ENCODE peak calls at places on chromosomes 16 and 17, in four cellular contexts. O, R, S and B are unnamed samples.
A peak's percentile ranks its signal among the peaks of the same experiment; 100 is the strongest.

GRCh38 chr16:31141489-31142108 is 6.1 kb upstream of the PRSS8 start:
- DNase-seq in O (no peak), R (no peak), S (peak; percentile 54), B (no peak)

GRCh38 chr17:55735784-55736405 is 13.2 kb upstream of the TMEM100 start:
- DNase-seq in R (peak; percentile 30), O (no peak), S (peak; percentile 55), B (peak; percentile 20)

GRCh38 chr17:19371259-19372003 is 6.9 kb upstream of the MAPK7 start:
- DNase-seq in R (no peak), S (no peak), O (no peak), B (no peak)

GRCh38 chr16:1929105-1929504 is 10.9 kb upstream of the HS3ST6 start:
- DNase-seq in S (no peak), R (peak; percentile 78), O (no peak), B (no peak)

GRCh38 chr16:86799367-86799766 is 221.0 kb downstream of the FOXL1 start:
- DNase-seq in S (no peak), O (no peak), R (no peak), B (no peak)

GRCh38 chr17:82193520-82194236 is 19.0 kb downstream of the CCDC57 start:
- DNase-seq in S (no peak), O (no peak), R (no peak), B (peak; percentile 67)

GRCh38 chr16:77250395-77250794 is 51.2 kb downstream of the SYCE1L start:
- DNase-seq in S (no peak), R (no peak), O (no peak), B (no peak)

GRCh38 chr17:48565024-48565558 is 13.1 kb downstream of the HOXB4 start:
- DNase-seq in S (no peak), O (no peak), R (no peak), B (no peak)

GRCh38 chr16:85621698-85622433 is 8.7 kb downstream of the GSE1 start:
- DNase-seq in S (no peak), R (no peak), O (peak; percentile 88), B (peak; percentile 75)

GRCh38 chr16:88083582-88083981 is 132.3 kb downstream of the BANP start:
- DNase-seq in R (no peak), O (no peak), S (no peak), B (no peak)

GRCh38 chr16:21267298-21267697 is 10.8 kb downstream of the CRYM start:
- DNase-seq in R (no peak), S (no peak), O (no peak), B (no peak)

GRCh38 chr17:70169707-70170597 is 620 bp downstream of the KCNJ2 start:
- DNase-seq in R (peak; percentile 4), S (peak; percentile 37), O (no peak), B (no peak)

GRCh38 chr17:61205931-61206330 is 193.7 kb upstream of the TBX2 start:
- DNase-seq in R (no peak), O (no peak), S (no peak), B (no peak)

GRCh38 chr17:55641559-55642160 is 81.0 kb downstream of the TMEM100 start:
- DNase-seq in S (peak; percentile 91), O (peak; percentile 49), R (peak; percentile 20), B (peak; percentile 57)

GRCh38 chr17:78197147-78197830 is 10.1 kb downstream of the AFMID start:
- DNase-seq in S (no peak), O (no peak), R (no peak), B (no peak)

GRCh38 chr16:55955845-55956244 is 80.7 kb upstream of the CES5A start:
- DNase-seq in S (no peak), O (no peak), R (no peak), B (no peak)

GRCh38 chr16:85094176-85094805 is 18.0 kb downstream of the CIBAR2 start:
- DNase-seq in O (no peak), S (no peak), R (no peak), B (no peak)

GRCh38 chr17:75875182-75875939 is 3.0 kb downstream of the TRIM47 start:
- DNase-seq in S (peak; percentile 57), O (peak; percentile 60), R (no peak), B (peak; percentile 59)

GRCh38 chr16:3188925-3189825 is 1.2 kb downstream of the OR1F1 start:
- DNase-seq in R (peak; percentile 52), O (no peak), S (no peak), B (no peak)

GRCh38 chr16:82391690-82392089 is 221.7 kb upstream of the MPHOSPH6 start:
- DNase-seq in S (no peak), O (no peak), R (no peak), B (no peak)

GRCh38 chr16:54265558-54266213 is 20.9 kb downstream of the IRX3 start:
- DNase-seq in R (no peak), O (no peak), S (no peak), B (no peak)

GRCh38 chr17:72222971-72223370 is 102.2 kb downstream of the SOX9 start:
- DNase-seq in R (no peak), O (no peak), S (no peak), B (no peak)

GRCh38 chr16:84700518-84701277 is 898 bp downstream of the USP10 start:
- DNase-seq in R (peak; percentile 13), O (no peak), S (no peak), B (peak; percentile 44)

GRCh38 chr17:37672545-37673078 is 29.4 kb upstream of the DDX52 start:
- DNase-seq in S (no peak), R (no peak), O (no peak), B (no peak)

GRCh38 chr17:5571281-5571680 is 13.0 kb downstream of the NLRP1 start:
- DNase-seq in S (no peak), R (no peak), O (no peak), B (no peak)

GRCh38 chr17:57004944-57005579 is 27.1 kb downstream of the SCPEP1 start:
- DNase-seq in R (peak; percentile 31), O (peak; percentile 30), S (no peak), B (peak; percentile 35)

GRCh38 chr16:76565542-76565941 is 288.3 kb downstream of the CNTNAP4 start:
- DNase-seq in O (no peak), R (no peak), S (no peak), B (no peak)

GRCh38 chr17:72145972-72146755 is 25.3 kb downstream of the SOX9 start:
- DNase-seq in S (no peak), O (no peak), R (no peak), B (no peak)

DNA sequence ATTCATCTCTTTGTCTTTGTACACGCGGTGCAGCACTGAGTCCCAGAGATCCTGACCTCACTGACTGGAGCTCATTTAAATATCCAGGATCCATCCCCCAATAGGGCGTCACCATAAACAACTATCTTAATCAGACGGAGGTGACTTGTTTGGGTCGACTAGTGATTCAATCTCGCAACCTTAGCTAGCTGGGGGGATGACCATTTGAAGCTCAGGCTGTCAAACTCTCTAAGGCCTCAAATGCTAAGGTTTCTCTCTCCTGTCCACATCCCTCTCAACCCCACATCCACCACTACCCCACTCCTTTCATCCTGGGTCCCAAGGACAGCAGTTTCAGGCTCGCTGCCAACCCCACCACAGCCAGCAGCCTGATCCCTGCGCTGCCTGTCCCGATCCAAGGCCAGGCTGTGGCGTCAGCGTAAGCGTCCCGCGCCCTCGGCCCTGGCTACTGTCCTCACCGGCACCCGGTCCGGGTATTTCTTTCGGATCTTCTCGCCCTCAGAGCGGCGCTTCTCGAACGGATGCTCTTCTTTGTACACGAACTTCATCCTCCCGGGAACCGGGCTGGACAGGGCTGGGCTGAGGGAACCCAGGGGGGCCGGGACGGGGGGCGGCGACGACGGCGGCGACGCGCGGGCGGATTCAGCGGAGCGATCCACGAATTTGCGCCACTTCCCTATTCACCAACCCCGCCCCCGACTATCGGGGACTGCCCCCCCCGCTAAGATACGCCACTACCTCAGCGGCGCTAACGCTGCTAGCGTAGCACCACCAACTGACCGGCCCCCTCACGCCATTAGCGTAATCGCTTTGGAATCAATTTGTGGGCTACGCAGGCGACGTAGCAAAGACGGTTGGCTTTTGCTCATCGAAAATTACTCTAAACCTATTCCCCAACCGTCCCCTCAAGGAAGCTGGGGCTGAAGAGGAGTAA is at the start of gene GABARAP:
- DNase-seq in S (peak; percentile 96), O (peak; percentile 96), R (peak; percentile 77), B (peak; percentile 96)
- TF ChIP-seq EP300 in S (no peak), O (no peak), R (no peak), B (no peak)

GRCh38 chr16:66714062-66714461 is 17.5 kb upstream of the CMTM4 start:
- DNase-seq in R (no peak), S (no peak), O (no peak), B (no peak)
- H3K27ac ChIP-seq in R (no peak overlapping the region), S (no peak overlapping the region), O (no peak overlapping the region), B (peak overlapping the region; percentile 65)

DNA sequence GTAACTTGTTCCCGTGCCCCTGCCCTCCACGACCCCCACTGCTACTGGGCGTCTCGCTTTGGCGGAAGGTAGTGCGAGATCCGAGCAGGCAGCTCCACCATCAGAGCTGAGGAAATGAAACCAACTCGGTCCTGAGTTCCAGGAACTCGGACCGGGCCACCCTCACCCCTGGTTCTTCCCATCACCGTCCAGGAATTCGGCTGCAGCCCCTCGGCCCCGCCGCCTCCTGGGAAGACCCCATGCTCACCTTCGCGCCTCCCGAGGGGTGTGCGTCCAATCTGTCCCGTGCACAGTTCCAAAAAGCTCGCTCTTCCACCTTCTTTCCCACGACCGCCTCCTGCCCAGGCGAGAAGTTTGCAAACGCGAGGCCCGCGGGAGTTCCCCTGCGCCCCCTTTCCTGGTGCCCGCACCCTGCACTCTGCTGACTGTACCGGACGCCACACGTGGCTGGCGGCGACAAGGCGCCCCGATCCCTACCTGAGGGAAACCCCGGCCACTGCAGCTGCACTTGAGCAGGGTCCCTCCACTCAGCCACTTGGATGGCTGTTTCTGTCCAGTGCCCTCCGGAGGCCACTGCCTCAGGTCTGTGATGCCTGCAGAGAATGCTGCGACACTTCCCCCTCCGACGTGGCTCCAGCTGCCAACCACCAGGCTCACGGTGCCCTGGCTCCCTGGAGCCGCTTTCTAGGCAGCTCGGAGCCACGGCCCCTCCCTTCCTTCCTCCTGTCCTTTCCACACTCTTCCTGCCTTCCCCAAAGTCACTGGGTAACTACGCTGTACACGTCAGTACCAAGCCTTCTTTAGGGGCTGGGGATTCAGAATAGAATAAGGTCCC is at the start of gene MLKL:
- DNase-seq in R (peak; percentile 72), O (peak; percentile 65), S (peak; percentile 36), B (peak; percentile 70)
- TF ChIP-seq CTCF in R (no peak), O (no peak), S (no peak), B (no peak)

GRCh38 chr17:80575057-80575875 is 30.6 kb downstream of the RPTOR start:
- DNase-seq in S (peak; percentile 47), R (peak; percentile 95), O (peak; percentile 84), B (peak; percentile 91)
- TF ChIP-seq EP300 in S (no peak), R (no peak), O (no peak), B (no peak)

GRCh38 chr17:16297367-16298139 is 55.7 kb downstream of the CENPV start:
- DNase-seq in R (no peak), O (no peak), S (no peak), B (peak; percentile 57)
- H3K27ac ChIP-seq in R (peak overlapping the region; percentile 79), O (peak overlapping the region; percentile 78), S (no peak overlapping the region), B (peak overlapping the region; percentile 91)

GRCh38 chr17:64741924-64742670 is 80.0 kb upstream of the SMURF2 start:
- DNase-seq in S (peak; percentile 34), R (no peak), O (no peak), B (peak; percentile 16)

GRCh38 chr17:64741038-64741641 is 79.0 kb upstream of the SMURF2 start:
- DNase-seq in S (no peak), R (no peak), O (peak; percentile 50), B (no peak)

GRCh38 chr17:64739316-64740058 is 77.4 kb upstream of the SMURF2 start:
- DNase-seq in R (no peak), O (no peak), S (no peak), B (no peak)

GRCh38 chr17:64732336-64733006 is 70.4 kb upstream of the SMURF2 start:
- DNase-seq in R (peak; percentile 57), O (no peak), S (peak; percentile 38), B (no peak)

GRCh38 chr17:64736804-64737492 is 74.8 kb upstream of the SMURF2 start:
- DNase-seq in R (no peak), O (peak; percentile 52), S (no peak), B (peak; percentile 50)
- TF ChIP-seq CTCF in R (peak; percentile 96), O (peak; percentile 38), S (no peak), B (peak; percentile 59)

GRCh38 chr17:1413281-1413791 is 13.3 kb upstream of the YWHAE start:
- DNase-seq in S (peak; percentile 22), O (peak; percentile 89), R (no peak), B (peak; percentile 26)
- TF ChIP-seq EP300 in S (no peak), O (no peak), R (no peak), B (no peak)